ENCODE peak calls at places on chromosomes 7 and 10, in ten cellular contexts. B is HT1080; R is SW480; N is HS-5; F is stimulated activated naive CD8-positive, alpha-beta T cell treated with anti-CD3 and anti-CD28 coated beads, Interleukin-15, Interleukin-2, amounts not matched to agents 100 U/mL and 50 U/mL, for 24 hours; H is thoracic aorta; P is frontal cortex; C is T-cell; S is cardiac septum; O is CD4-positive, alpha-beta T cell. Z is an unnamed sample.

GRCh38 chr7:142319970-142320369 is 62.1 kb upstream of the PRSS58 start:
- DNase-seq in B (no peak), R (no peak), N (no peak), F (peak), H (no peak), P (no peak), C (peak), S (no peak), O (no peak), Z (no peak)

GRCh38 chr7:16436306-16436705 is 15.0 kb upstream of the CRPPA start:
- DNase-seq in B (no peak), R (no peak), N (no peak), F (no peak), H (no peak), P (no peak), C (no peak), S (no peak), O (no peak), Z (no peak)

GRCh38 chr7:70298780-70299446 is 700.6 kb downstream of the AUTS2 start:
- DNase-seq in B (no peak), R (no peak), N (no peak), F (no peak), H (no peak), P (peak), C (no peak), S (no peak), O (no peak), Z (no peak)

GRCh38 chr7:116797611-116798010 is 64.8 kb upstream of the CAPZA2 start:
- DNase-seq in B (no peak), R (no peak), N (no peak), F (no peak), H (no peak), P (no peak), C (no peak), S (no peak), O (no peak), Z (no peak)

GRCh38 chr7:26659121-26659520 is 205.3 kb downstream of the SKAP2 start:
- DNase-seq in B (no peak), R (no peak), N (no peak), F (no peak), H (no peak), P (no peak), C (no peak), S (no peak), O (no peak), Z (no peak)

GRCh38 chr10:128462026-128462425 is 335.8 kb upstream of the MKI67 start:
- DNase-seq in B (no peak), R (no peak), N (no peak), F (no peak), H (no peak), P (no peak), C (no peak), S (no peak), O (no peak), Z (no peak)

GRCh38 chr7:139034855-139035587 is 821 bp downstream of the ZC3HAV1L start:
- DNase-seq in B (no peak), R (peak), N (no peak), F (peak), H (no peak), P (no peak), C (no peak), S (peak), O (no peak), Z (no peak)

GRCh38 chr7:4042402-4042801 is 639.7 kb upstream of the FOXK1 start:
- DNase-seq in B (no peak), R (no peak), N (no peak), F (no peak), H (no peak), P (no peak), C (no peak), S (no peak), O (no peak), Z (no peak)

GRCh38 chr10:63522129-63522687 is 1.0 kb downstream of the REEP3 start:
- DNase-seq in B (no peak), R (peak), N (peak), F (no peak), H (no peak), P (peak), C (no peak), S (no peak), O (no peak), Z (no peak)

GRCh38 chr10:86167101-86167761 is 199.4 kb downstream of the GRID1 start:
- DNase-seq in B (no peak), R (no peak), N (no peak), F (no peak), H (no peak), P (no peak), C (no peak), S (peak), O (no peak), Z (no peak)

Z was measured in ascending aorta.